ENCODE peak calls at places on chromosomes 7 and 10, in nine cellular contexts. A is sigmoid colon, J is HL-60, K is GM12878, Q is transverse colon, G is prostate gland, B is SK-N-SH, V is endothelial cell of umbilical vein, R is suprapubic skin. C is an unnamed sample.

GRCh38 chr7:121271916-121272315 is 56.9 kb upstream of the WNT16 start:
- DNase-seq in J (no peak), G (no peak), R (no peak), B (no peak), K (no peak), V (no peak), Q (no peak), A (no peak), C (no peak)

GRCh38 chr7:134632937-134633540 is 13.6 kb upstream of the BPGM start:
- DNase-seq in K (no peak), A (no peak), B (peak; percentile 34), J (no peak), V (peak; percentile 79), Q (no peak), R (no peak), G (no peak), C (no peak)

GRCh38 chr7:105337529-105337928 is 51.2 kb downstream of the SRPK2 start:
- DNase-seq in A (no peak), Q (no peak), R (no peak), V (no peak), J (no peak), B (no peak), G (no peak), K (no peak), C (no peak)

GRCh38 chr7:114478384-114478783 is 63.8 kb downstream of the FOXP2 start:
- DNase-seq in B (no peak), V (no peak), J (no peak), A (no peak), G (no peak), K (no peak), Q (no peak), R (no peak), C (no peak)

GRCh38 chr7:92968502-92968901 is 132.1 kb upstream of the CDK6 start:
- DNase-seq in R (no peak), A (no peak), B (no peak), G (no peak), K (peak; percentile 15), V (no peak), Q (no peak), J (no peak), C (no peak)

GRCh38 chr10:11036424-11037011 is 18.8 kb downstream of the CELF2 start:
- DNase-seq in A (no peak), B (peak; percentile 55), J (no peak), G (peak; percentile 13), K (no peak), R (no peak), Q (peak; percentile 67), V (peak; percentile 84), C (no peak)

GRCh38 chr7:80859272-80859970 is 59.4 kb downstream of the SEMA3C start:
- DNase-seq in V (no peak), J (no peak), Q (peak; percentile 26), K (no peak), A (peak; percentile 92), B (no peak), G (peak; percentile 41), R (peak; percentile 80), C (peak; percentile 94)

GRCh38 chr7:133763241-133763640 is 363.9 kb upstream of the LRGUK start:
- DNase-seq in K (no peak), Q (no peak), R (no peak), V (no peak), J (no peak), A (no peak), G (no peak), B (no peak), C (peak; percentile 7)

GRCh38 chr7:90749262-90749661 is 153.1 kb downstream of the CDK14 start:
- DNase-seq in B (no peak), K (no peak), G (no peak), V (no peak), Q (no peak), A (no peak), J (no peak), R (no peak), C (no peak)

DNA sequence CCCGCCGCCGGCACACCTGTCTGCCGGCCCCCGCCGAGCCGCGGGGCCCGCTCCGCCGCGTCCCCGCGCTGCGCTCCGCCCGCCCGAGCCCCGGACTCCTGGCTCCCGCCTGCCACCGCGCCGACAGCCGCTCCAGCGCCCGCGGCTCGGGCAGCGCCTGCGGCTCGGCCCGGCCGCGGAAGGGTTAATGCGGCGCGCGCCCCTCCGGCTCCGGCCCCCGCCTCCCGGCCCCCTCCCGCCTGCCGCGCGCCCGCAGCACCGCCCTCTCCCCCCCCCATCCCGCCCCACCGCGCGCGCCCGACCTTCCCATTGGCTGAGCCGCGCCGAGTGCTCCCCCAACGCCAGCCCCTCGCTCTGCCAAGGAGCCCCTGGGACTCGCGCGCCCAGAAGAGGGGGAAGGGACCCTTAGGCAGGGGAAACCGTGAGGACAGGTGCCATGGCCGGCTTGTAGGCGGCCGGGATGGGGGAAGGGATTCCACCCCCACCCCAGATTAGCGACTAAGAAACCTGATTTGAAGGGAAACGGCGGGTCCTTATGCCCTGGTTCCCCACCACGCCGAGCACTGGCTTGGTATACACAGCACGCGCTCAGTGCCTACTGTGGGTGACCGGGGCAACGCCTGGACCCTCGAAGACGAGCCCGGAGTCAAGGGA is at the start of gene KCNH2:
- DNase-seq in G (no peak), B (peak; percentile 99), J (no peak), R (no peak), A (peak; percentile 84), Q (no peak), V (no peak), K (no peak), C (no peak)
- TF ChIP-seq POLR2AphosphoS5 in G (no peak), B (no peak), J (no peak), R (no peak), A (peak; percentile 85), Q (no peak), V (no peak), K (no peak), C (peak; percentile 44)

GRCh38 chr10:77637986-77638765 is 568 bp upstream of the KCNMA1 start:
- DNase-seq in V (peak; percentile 25), K (no peak), R (no peak), J (no peak), B (peak; percentile 86), Q (peak; percentile 31), A (peak; percentile 74), G (no peak), C (no peak)

GRCh38 chr10:77637474-77637985 is at the start of gene KCNMA1:
- DNase-seq in G (no peak), R (no peak), J (no peak), B (peak; percentile 86), Q (peak; percentile 26), A (peak; percentile 83), K (no peak), V (no peak), C (no peak)

GRCh38 chr10:77636286-77636966 is 1.2 kb downstream of the KCNMA1 start:
- DNase-seq in B (no peak), Q (no peak), R (no peak), G (no peak), V (no peak), A (no peak), J (no peak), K (no peak), C (no peak)

GRCh38 chr10:77635402-77636227 is 2.0 kb downstream of the KCNMA1 start:
- DNase-seq in A (no peak), Q (no peak), B (no peak), J (no peak), R (no peak), V (no peak), K (no peak), G (no peak), C (no peak)

DNA sequence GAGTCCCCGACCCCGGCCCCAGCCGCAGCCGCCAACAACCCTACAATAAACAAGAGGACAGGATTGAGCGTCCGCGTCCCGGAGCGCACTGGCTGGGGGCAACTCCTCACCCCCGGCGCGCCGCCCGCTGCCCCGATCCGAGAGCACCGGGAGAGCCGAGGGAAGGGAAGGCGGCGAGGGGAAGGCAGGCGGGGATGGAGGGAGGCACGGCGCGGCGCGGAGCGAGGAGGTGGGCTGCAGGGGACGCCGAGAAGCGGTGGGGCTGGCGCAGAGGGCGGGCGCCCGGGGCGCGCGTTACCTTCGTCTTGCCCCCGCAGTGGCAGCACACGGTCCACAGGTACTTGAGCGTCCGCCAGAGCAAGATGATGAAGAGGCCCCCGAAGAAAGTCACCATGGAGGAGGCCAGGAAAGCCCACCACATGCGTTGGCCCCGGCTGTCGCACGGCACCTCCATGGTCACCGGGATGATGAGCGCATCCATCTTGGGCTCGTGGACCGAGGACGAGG is 588 bp downstream of the KCNMA1 start:
- DNase-seq in A (peak; percentile 68), B (peak; percentile 76), G (no peak), R (no peak), K (no peak), J (no peak), V (no peak), Q (no peak), C (no peak)
- H3K27ac ChIP-seq in A (peak overlapping the region; percentile 90), B (no peak overlapping the region), G (peak overlapping the region; percentile 61), R (no peak overlapping the region), K (no peak overlapping the region), J (no peak overlapping the region), V (no peak overlapping the region), Q (peak overlapping the region; percentile 55), C (peak overlapping the region; percentile 92)

GRCh38 chr10:112383325-112383724 is 9.4 kb downstream of the ACSL5 start:
- DNase-seq in R (no peak), J (no peak), A (no peak), K (no peak), V (peak; percentile 77), B (no peak), G (no peak), Q (peak; percentile 72), C (no peak)
- TF ChIP-seq POLR2AphosphoS5 in R (no peak), J (no peak), A (no peak), K (no peak), V (peak; percentile 56), B (no peak), G (no peak), Q (no peak), C (no peak)

GRCh38 chr10:121077331-121077730 is 226.2 kb downstream of the WDR11 start:
- DNase-seq in Q (peak; percentile 25), A (no peak), K (no peak), G (no peak), J (peak; percentile 86), V (no peak), R (no peak), B (no peak), C (no peak)

GRCh38 chr10:121078672-121079102 is 227.5 kb downstream of the WDR11 start:
- DNase-seq in K (no peak), J (no peak), G (peak; percentile 58), Q (peak; percentile 41), B (no peak), A (no peak), R (no peak), V (no peak), C (no peak)

GRCh38 chr10:121079226-121079625 is 228.1 kb downstream of the WDR11 start:
- DNase-seq in A (no peak), K (no peak), V (no peak), B (no peak), J (no peak), Q (peak; percentile 18), G (no peak), R (no peak), C (no peak)

GRCh38 chr10:121076760-121077159 is 225.6 kb downstream of the WDR11 start:
- DNase-seq in R (no peak), K (no peak), V (no peak), B (no peak), G (peak; percentile 49), Q (no peak), A (no peak), J (no peak), C (no peak)

GRCh38 chr10:121078036-121078435 is 226.9 kb downstream of the WDR11 start:
- DNase-seq in G (no peak), A (no peak), J (no peak), R (no peak), Q (no peak), B (no peak), K (no peak), V (no peak), C (no peak)
- H3K27ac ChIP-seq in G (no peak overlapping the region), A (peak overlapping the region; percentile 62), J (peak overlapping the region; percentile 49), R (peak overlapping the region; percentile 36), Q (peak overlapping the region; percentile 48), B (no peak overlapping the region), K (no peak overlapping the region), V (no peak overlapping the region), C (peak overlapping the region; percentile 28)

GRCh38 chr10:72254891-72255568 is 18.7 kb upstream of the DDIT4 start:
- DNase-seq in G (peak; percentile 94), B (peak; percentile 84), K (no peak), Q (peak; percentile 89), A (peak; percentile 98), J (peak; percentile 84), R (peak; percentile 95), V (peak; percentile 52), C (peak; percentile 97)
- TF ChIP-seq POLR2AphosphoS5 in G (peak; percentile 99), B (no peak), K (no peak), Q (peak; percentile 79), A (peak; percentile 92), J (no peak), R (peak; percentile 99), V (peak; percentile 46), C (peak; percentile 94)

C was measured in esophagus muscularis mucosa.